ENCODE peak calls at places on chromosomes 13 and 19, in eight cellular contexts. S is transverse colon, X is IMR-90, H is T-helper 17 cell, K is coronary artery, Q is fibroblast of mammary gland, J is prostate gland, N is T-helper 1 cell. O is an unnamed sample.
A peak's percentile ranks its signal among the peaks of the same experiment; 100 is the strongest.

GRCh38 chr13:27920677-27921420 is 1.0 kb downstream of the PDX1 start:
- DNase-seq in S (no peak), X (peak; percentile 6), H (no peak), K (no peak), Q (peak; percentile 14), J (no peak), N (no peak), O (peak; percentile 24)

GRCh38 chr19:5308471-5309437 is 31.9 kb downstream of the PTPRS start:
- DNase-seq in S (peak; percentile 62), X (peak; percentile 90), H (no peak), K (peak; percentile 89), Q (peak; percentile 91), J (peak; percentile 65), N (no peak), O (peak; percentile 71)

GRCh38 chr13:39602614-39603366 is at the start of gene LHFPL6:
- DNase-seq in S (peak; percentile 75), X (peak; percentile 77), H (peak; percentile 21), K (peak; percentile 91), Q (peak; percentile 69), J (peak; percentile 79), N (peak; percentile 35), O (peak; percentile 85)

GRCh38 chr13:46119883-46120614 is 15.2 kb upstream of the CPB2 start:
- DNase-seq in S (no peak), X (peak; percentile 19), H (no peak), K (no peak), Q (peak; percentile 64), J (no peak), N (no peak), O (peak; percentile 44)

GRCh38 chr19:52492991-52493470 is 34.4 kb upstream of the ZNF808 start:
- DNase-seq in S (no peak), X (no peak), H (no peak), K (no peak), Q (no peak), J (no peak), N (no peak), O (no peak)

GRCh38 chr19:35673121-35673804 is 6.9 kb downstream of the UPK1A start:
- DNase-seq in S (peak; percentile 35), X (peak; percentile 62), H (peak; percentile 12), K (no peak), Q (peak; percentile 71), J (no peak), N (peak; percentile 14), O (peak; percentile 81)

GRCh38 chr13:98827449-98827848 is 75.0 kb upstream of the SLC15A1 start:
- DNase-seq in S (no peak), X (no peak), H (no peak), K (no peak), Q (no peak), J (no peak), N (no peak), O (no peak)

GRCh38 chr13:86906458-86906857 is 764.7 kb upstream of the SLITRK5 start:
- DNase-seq in S (no peak), X (peak; percentile 64), H (no peak), K (no peak), Q (no peak), J (no peak), N (no peak), O (no peak)

GRCh38 chr19:45231891-45232290 is 13.3 kb downstream of the EXOC3L2 start:
- DNase-seq in S (no peak), X (no peak), H (no peak), K (no peak), Q (peak; percentile 14), J (no peak), N (no peak), O (no peak)

GRCh38 chr19:18202759-18203407 is 959 bp downstream of the RAB3A start:
- DNase-seq in S (peak; percentile 35), X (no peak), H (no peak), K (no peak), Q (peak; percentile 15), J (no peak), N (no peak), O (peak; percentile 26)

GRCh38 chr13:101455863-101456262 is 3.4 kb downstream of the ITGBL1 start:
- DNase-seq in S (no peak), X (peak; percentile 97), H (no peak), K (no peak), Q (peak; percentile 93), J (no peak), N (no peak), O (peak; percentile 94)

GRCh38 chr13:97282705-97283104 is 60.6 kb downstream of the MBNL2 start:
- DNase-seq in S (no peak), X (no peak), H (no peak), K (no peak), Q (no peak), J (no peak), N (no peak), O (no peak)

GRCh38 chr19:29873024-29873800 is 61.4 kb downstream of the CCNE1 start:
- DNase-seq in S (peak; percentile 49), X (no peak), H (peak; percentile 60), K (no peak), Q (no peak), J (no peak), N (peak; percentile 62), O (peak; percentile 31)

GRCh38 chr19:16457195-16457953 is 14.4 kb downstream of the EPS15L1 start:
- DNase-seq in S (no peak), X (peak; percentile 26), H (no peak), K (no peak), Q (peak; percentile 53), J (no peak), N (no peak), O (peak; percentile 74)

GRCh38 chr13:111556496-111556895 is 236.1 kb downstream of the TEX29 start:
- DNase-seq in S (no peak), X (no peak), H (no peak), K (peak; percentile 12), Q (no peak), J (no peak), N (no peak), O (no peak)

GRCh38 chr13:51646041-51646670 is 61.9 kb downstream of the WDFY2 start:
- DNase-seq in S (no peak), X (no peak), H (no peak), K (no peak), Q (no peak), J (no peak), N (no peak), O (no peak)

GRCh38 chr13:37869506-37869755 is 141 bp downstream of the TRPC4 start:
- DNase-seq in S (no peak), X (no peak), H (no peak), K (no peak), Q (peak; percentile 14), J (no peak), N (no peak), O (no peak)

GRCh38 chr13:48054601-48055000 is 17.1 kb downstream of the NUDT15 start:
- DNase-seq in S (no peak), X (no peak), H (no peak), K (no peak), Q (no peak), J (no peak), N (no peak), O (no peak)

GRCh38 chr19:49801966-49802661 is 11.0 kb downstream of the FUZ start:
- DNase-seq in S (peak; percentile 76), X (peak; percentile 86), H (no peak), K (peak; percentile 93), Q (peak; percentile 89), J (peak; percentile 86), N (no peak), O (peak; percentile 91)

GRCh38 chr13:20719783-20720182 is 16.3 kb downstream of the IL17D start:
- DNase-seq in S (no peak), X (no peak), H (no peak), K (no peak), Q (no peak), J (no peak), N (no peak), O (no peak)

GRCh38 chr13:67383358-67383757 is 153.2 kb upstream of the PCDH9 start:
- DNase-seq in S (no peak), X (peak; percentile 17), H (no peak), K (no peak), Q (peak; percentile 77), J (no peak), N (no peak), O (no peak)

GRCh38 chr19:10424011-10424637 is 3.8 kb downstream of the PDE4A start:
- DNase-seq in S (peak; percentile 86), X (peak; percentile 68), H (peak; percentile 56), K (peak; percentile 88), Q (peak; percentile 71), J (peak; percentile 62), N (peak; percentile 55), O (peak; percentile 79)

GRCh38 chr13:110265341-110265681 is 41.6 kb downstream of the COL4A1 start:
- DNase-seq in S (no peak), X (no peak), H (no peak), K (no peak), Q (no peak), J (no peak), N (no peak), O (no peak)

GRCh38 chr19:2290441-2291184 is 8.6 kb upstream of the PEAK3 start:
- DNase-seq in S (peak; percentile 37), X (no peak), H (no peak), K (no peak), Q (no peak), J (no peak), N (no peak), O (no peak)

GRCh38 chr19:55141696-55142095 is 7.3 kb downstream of the TNNT1 start:
- DNase-seq in S (no peak), X (no peak), H (no peak), K (no peak), Q (no peak), J (no peak), N (no peak), O (no peak)

GRCh38 chr13:36476661-36477060 is 44.4 kb downstream of the CCNA1 start:
- DNase-seq in S (no peak), X (no peak), H (no peak), K (no peak), Q (no peak), J (no peak), N (no peak), O (no peak)

GRCh38 chr13:31119526-31119925 is 42.2 kb downstream of the HSPH1 start:
- DNase-seq in S (no peak), X (no peak), H (no peak), K (peak; percentile 57), Q (no peak), J (no peak), N (no peak), O (no peak)

GRCh38 chr13:108769213-108770070 is 140.0 kb downstream of the MYO16 start:
- DNase-seq in S (no peak), X (no peak), H (no peak), K (no peak), Q (no peak), J (no peak), N (no peak), O (no peak)

GRCh38 chr19:9945319-9945966 is 9.1 kb upstream of the OLFM2 start:
- DNase-seq in S (peak; percentile 73), X (peak; percentile 100), H (no peak), K (peak; percentile 91), Q (peak; percentile 100), J (peak; percentile 60), N (no peak), O (peak; percentile 100)

GRCh38 chr19:547836-548720 is 4.2 kb downstream of the GZMM start:
- DNase-seq in S (no peak), X (no peak), H (no peak), K (no peak), Q (no peak), J (no peak), N (no peak), O (no peak)

GRCh38 chr13:36385471-36385870 is 39.3 kb upstream of the SPART start:
- DNase-seq in S (no peak), X (peak; percentile 15), H (no peak), K (no peak), Q (peak; percentile 55), J (no peak), N (no peak), O (no peak)

GRCh38 chr13:91468301-91468700 is 69.9 kb downstream of the GPC5 start:
- DNase-seq in S (no peak), X (peak; percentile 8), H (no peak), K (no peak), Q (no peak), J (no peak), N (no peak), O (no peak)

GRCh38 chr13:99757756-99758464 is 213.7 kb downstream of the ZIC5 start:
- DNase-seq in S (no peak), X (no peak), H (no peak), K (no peak), Q (no peak), J (no peak), N (no peak), O (no peak)

GRCh38 chr13:27969073-27969865 is at the start of gene CDX2:
- DNase-seq in S (peak; percentile 92), X (no peak), H (no peak), K (no peak), Q (no peak), J (no peak), N (no peak), O (no peak)